ENCODE peak calls at places on chromosomes 5 and 9, in seven cellular contexts. One of them, this sample, is unnamed.

GRCh38 chr5:180054226-180054625 is 17.3 kb downstream of the RNF130 start:
- DNase-seq in dorsolateral prefrontal cortex: no peak
- DNase-seq in activated CD8-positive, alpha-beta T cell treated with anti-CD3 and anti-CD28 coated beads for 36 hours: no peak
- DNase-seq in AG04450: no peak
- DNase-seq in SK-N-SH: no peak
- DNase-seq in fibroblast of mammary gland: no peak
- DNase-seq in lower leg skin: no peak
- DNase-seq in this sample: no peak

GRCh38 chr5:131198625-131199024 is 27.9 kb downstream of the LYRM7 start:
- DNase-seq in dorsolateral prefrontal cortex: no peak
- DNase-seq in activated CD8-positive, alpha-beta T cell treated with anti-CD3 and anti-CD28 coated beads for 36 hours: no peak
- DNase-seq in AG04450: no peak
- DNase-seq in SK-N-SH: no peak
- DNase-seq in fibroblast of mammary gland: peak; percentile 78
- DNase-seq in lower leg skin: no peak
- DNase-seq in this sample: no peak

GRCh38 chr5:135944564-135944963 is 10.2 kb downstream of the LECT2 start:
- DNase-seq in dorsolateral prefrontal cortex: no peak
- DNase-seq in activated CD8-positive, alpha-beta T cell treated with anti-CD3 and anti-CD28 coated beads for 36 hours: no peak
- DNase-seq in AG04450: no peak
- DNase-seq in SK-N-SH: no peak
- DNase-seq in fibroblast of mammary gland: no peak
- DNase-seq in lower leg skin: no peak
- DNase-seq in this sample: no peak

GRCh38 chr5:82018462-82018861 is 46.6 kb downstream of the ATG10 start:
- DNase-seq in dorsolateral prefrontal cortex: no peak
- DNase-seq in activated CD8-positive, alpha-beta T cell treated with anti-CD3 and anti-CD28 coated beads for 36 hours: no peak
- DNase-seq in AG04450: no peak
- DNase-seq in SK-N-SH: no peak
- DNase-seq in fibroblast of mammary gland: no peak
- DNase-seq in lower leg skin: no peak
- DNase-seq in this sample: no peak

GRCh38 chr5:149011084-149011483 is 51.8 kb downstream of the SH3TC2 start:
- DNase-seq in dorsolateral prefrontal cortex: no peak
- DNase-seq in activated CD8-positive, alpha-beta T cell treated with anti-CD3 and anti-CD28 coated beads for 36 hours: no peak
- DNase-seq in AG04450: no peak
- DNase-seq in SK-N-SH: no peak
- DNase-seq in fibroblast of mammary gland: no peak
- DNase-seq in lower leg skin: no peak
- DNase-seq in this sample: no peak

GRCh38 chr9:8616419-8616818 is 816.8 kb upstream of the DMAC1 start:
- DNase-seq in dorsolateral prefrontal cortex: no peak
- DNase-seq in activated CD8-positive, alpha-beta T cell treated with anti-CD3 and anti-CD28 coated beads for 36 hours: no peak
- DNase-seq in AG04450: no peak
- DNase-seq in SK-N-SH: no peak
- DNase-seq in fibroblast of mammary gland: no peak
- DNase-seq in lower leg skin: no peak
- DNase-seq in this sample: no peak

GRCh38 chr9:93904649-93905472 is 50.3 kb downstream of the BARX1 start:
- DNase-seq in dorsolateral prefrontal cortex: no peak
- DNase-seq in activated CD8-positive, alpha-beta T cell treated with anti-CD3 and anti-CD28 coated beads for 36 hours: no peak
- DNase-seq in AG04450: no peak
- DNase-seq in SK-N-SH: no peak
- DNase-seq in fibroblast of mammary gland: no peak
- DNase-seq in lower leg skin: no peak
- DNase-seq in this sample: no peak

GRCh38 chr9:114416290-114416689 is 28.5 kb upstream of the AKNA start:
- DNase-seq in dorsolateral prefrontal cortex: no peak
- DNase-seq in activated CD8-positive, alpha-beta T cell treated with anti-CD3 and anti-CD28 coated beads for 36 hours: no peak
- DNase-seq in AG04450: no peak
- DNase-seq in SK-N-SH: no peak
- DNase-seq in fibroblast of mammary gland: no peak
- DNase-seq in lower leg skin: no peak
- DNase-seq in this sample: no peak

GRCh38 chr9:95821999-95822398 is 53.5 kb upstream of the ERCC6L2 start:
- DNase-seq in dorsolateral prefrontal cortex: no peak
- DNase-seq in activated CD8-positive, alpha-beta T cell treated with anti-CD3 and anti-CD28 coated beads for 36 hours: no peak
- DNase-seq in AG04450: no peak
- DNase-seq in SK-N-SH: no peak
- DNase-seq in fibroblast of mammary gland: no peak
- DNase-seq in lower leg skin: no peak
- DNase-seq in this sample: no peak

GRCh38 chr9:37364751-37365360 is 57.6 kb upstream of the GRHPR start:
- DNase-seq in dorsolateral prefrontal cortex: no peak
- DNase-seq in activated CD8-positive, alpha-beta T cell treated with anti-CD3 and anti-CD28 coated beads for 36 hours: peak; percentile 36
- DNase-seq in AG04450: no peak
- DNase-seq in SK-N-SH: no peak
- DNase-seq in fibroblast of mammary gland: peak; percentile 7
- DNase-seq in lower leg skin: no peak
- DNase-seq in this sample: no peak

GRCh38 chr9:17219261-17219660 is 84.4 kb downstream of the CNTLN start:
- DNase-seq in dorsolateral prefrontal cortex: no peak
- DNase-seq in activated CD8-positive, alpha-beta T cell treated with anti-CD3 and anti-CD28 coated beads for 36 hours: no peak
- DNase-seq in AG04450: no peak
- DNase-seq in SK-N-SH: no peak
- DNase-seq in fibroblast of mammary gland: peak; percentile 16
- DNase-seq in lower leg skin: no peak
- DNase-seq in this sample: no peak

GRCh38 chr9:35749515-35750255 is 598 bp downstream of the RGP1 start:
- DNase-seq in dorsolateral prefrontal cortex: no peak
- DNase-seq in activated CD8-positive, alpha-beta T cell treated with anti-CD3 and anti-CD28 coated beads for 36 hours: peak; percentile 64
- DNase-seq in AG04450: no peak
- DNase-seq in SK-N-SH: no peak
- DNase-seq in fibroblast of mammary gland: no peak
- DNase-seq in lower leg skin: no peak
- DNase-seq in this sample: peak; percentile 50

GRCh38 chr9:87256973-87257372 is 240.7 kb upstream of the DAPK1 start:
- DNase-seq in dorsolateral prefrontal cortex: no peak
- DNase-seq in activated CD8-positive, alpha-beta T cell treated with anti-CD3 and anti-CD28 coated beads for 36 hours: no peak
- DNase-seq in AG04450: no peak
- DNase-seq in SK-N-SH: no peak
- DNase-seq in fibroblast of mammary gland: peak; percentile 64
- DNase-seq in lower leg skin: no peak
- DNase-seq in this sample: no peak

GRCh38 chr9:33151007-33151557 is 16.1 kb downstream of the B4GALT1 start:
- DNase-seq in dorsolateral prefrontal cortex: no peak
- DNase-seq in activated CD8-positive, alpha-beta T cell treated with anti-CD3 and anti-CD28 coated beads for 36 hours: no peak
- DNase-seq in AG04450: peak; percentile 90
- DNase-seq in SK-N-SH: no peak
- DNase-seq in fibroblast of mammary gland: peak; percentile 97
- DNase-seq in lower leg skin: no peak
- DNase-seq in this sample: peak; percentile 56

GRCh38 chr5:14447958-14448881 is 133.4 kb upstream of the OTULINL start:
- DNase-seq in dorsolateral prefrontal cortex: no peak
- DNase-seq in activated CD8-positive, alpha-beta T cell treated with anti-CD3 and anti-CD28 coated beads for 36 hours: no peak
- DNase-seq in AG04450: no peak
- DNase-seq in SK-N-SH: peak; percentile 65
- DNase-seq in fibroblast of mammary gland: peak; percentile 75
- DNase-seq in lower leg skin: no peak
- DNase-seq in this sample: no peak

GRCh38 chr5:131521252-131521651 is 113.8 kb downstream of the RAPGEF6 start:
- DNase-seq in dorsolateral prefrontal cortex: no peak
- DNase-seq in activated CD8-positive, alpha-beta T cell treated with anti-CD3 and anti-CD28 coated beads for 36 hours: no peak
- DNase-seq in AG04450: no peak
- DNase-seq in SK-N-SH: no peak
- DNase-seq in fibroblast of mammary gland: peak; percentile 53
- DNase-seq in lower leg skin: no peak
- DNase-seq in this sample: no peak

GRCh38 chr9:86353591-86354047 is 591 bp downstream of the TUT7 start:
- DNase-seq in dorsolateral prefrontal cortex: no peak
- DNase-seq in activated CD8-positive, alpha-beta T cell treated with anti-CD3 and anti-CD28 coated beads for 36 hours: peak; percentile 47
- DNase-seq in AG04450: no peak
- DNase-seq in SK-N-SH: no peak
- DNase-seq in fibroblast of mammary gland: peak; percentile 27
- DNase-seq in lower leg skin: no peak
- DNase-seq in this sample: no peak

GRCh38 chr9:125810161-125810560 is 63.0 kb downstream of the PBX3 start:
- DNase-seq in dorsolateral prefrontal cortex: no peak
- DNase-seq in activated CD8-positive, alpha-beta T cell treated with anti-CD3 and anti-CD28 coated beads for 36 hours: no peak
- DNase-seq in AG04450: no peak
- DNase-seq in SK-N-SH: no peak
- DNase-seq in fibroblast of mammary gland: peak; percentile 52
- DNase-seq in lower leg skin: no peak
- DNase-seq in this sample: no peak

GRCh38 chr5:90224342-90224741 is 185.2 kb downstream of the CETN3 start:
- DNase-seq in dorsolateral prefrontal cortex: no peak
- DNase-seq in activated CD8-positive, alpha-beta T cell treated with anti-CD3 and anti-CD28 coated beads for 36 hours: no peak
- DNase-seq in AG04450: no peak
- DNase-seq in SK-N-SH: no peak
- DNase-seq in fibroblast of mammary gland: no peak
- DNase-seq in lower leg skin: no peak
- DNase-seq in this sample: no peak

GRCh38 chr5:135220394-135221186 is 178.4 kb downstream of the MACROH2A1 start:
- DNase-seq in dorsolateral prefrontal cortex: peak; percentile 1
- DNase-seq in activated CD8-positive, alpha-beta T cell treated with anti-CD3 and anti-CD28 coated beads for 36 hours: no peak
- DNase-seq in AG04450: no peak
- DNase-seq in SK-N-SH: no peak
- DNase-seq in fibroblast of mammary gland: no peak
- DNase-seq in lower leg skin: peak; percentile 11
- DNase-seq in this sample: no peak

GRCh38 chr5:82694886-82695285 is 382.3 kb downstream of the TMEM167A start:
- DNase-seq in dorsolateral prefrontal cortex: no peak
- DNase-seq in activated CD8-positive, alpha-beta T cell treated with anti-CD3 and anti-CD28 coated beads for 36 hours: no peak
- DNase-seq in AG04450: no peak
- DNase-seq in SK-N-SH: no peak
- DNase-seq in fibroblast of mammary gland: no peak
- DNase-seq in lower leg skin: no peak
- DNase-seq in this sample: no peak

GRCh38 chr9:88236531-88237453 is 98.5 kb upstream of the SPATA31C2 start:
- DNase-seq in dorsolateral prefrontal cortex: peak; percentile 52
- DNase-seq in activated CD8-positive, alpha-beta T cell treated with anti-CD3 and anti-CD28 coated beads for 36 hours: no peak
- DNase-seq in AG04450: no peak
- DNase-seq in SK-N-SH: no peak
- DNase-seq in fibroblast of mammary gland: peak; percentile 22
- DNase-seq in lower leg skin: no peak
- DNase-seq in this sample: no peak

GRCh38 chr5:151770383-151771258 is 1.1 kb upstream of the G3BP1 start:
- DNase-seq in dorsolateral prefrontal cortex: peak; percentile 78
- DNase-seq in activated CD8-positive, alpha-beta T cell treated with anti-CD3 and anti-CD28 coated beads for 36 hours: peak; percentile 77
- DNase-seq in AG04450: no peak
- DNase-seq in SK-N-SH: peak; percentile 67
- DNase-seq in fibroblast of mammary gland: peak; percentile 80
- DNase-seq in lower leg skin: peak; percentile 74
- DNase-seq in this sample: peak; percentile 76

GRCh38 chr9:89410709-89411111 is 87.2 kb downstream of the SEMA4D start:
- DNase-seq in dorsolateral prefrontal cortex: no peak
- DNase-seq in activated CD8-positive, alpha-beta T cell treated with anti-CD3 and anti-CD28 coated beads for 36 hours: peak; percentile 85
- DNase-seq in AG04450: no peak
- DNase-seq in SK-N-SH: no peak
- DNase-seq in fibroblast of mammary gland: peak; percentile 10
- DNase-seq in lower leg skin: no peak
- DNase-seq in this sample: no peak
- TF ChIP-seq CTCF in dorsolateral prefrontal cortex: no peak
- TF ChIP-seq CTCF in activated CD8-positive, alpha-beta T cell treated with anti-CD3 and anti-CD28 coated beads for 36 hours: peak; percentile 20
- TF ChIP-seq CTCF in AG04450: no peak
- TF ChIP-seq CTCF in SK-N-SH: no peak
- TF ChIP-seq CTCF in fibroblast of mammary gland: no peak
- TF ChIP-seq CTCF in lower leg skin: no peak
- TF ChIP-seq CTCF in this sample: no peak

GRCh38 chr9:128192601-128193371 is 1.4 kb upstream of the CIZ1 start:
- DNase-seq in dorsolateral prefrontal cortex: peak; percentile 82
- DNase-seq in activated CD8-positive, alpha-beta T cell treated with anti-CD3 and anti-CD28 coated beads for 36 hours: peak; percentile 75
- DNase-seq in AG04450: no peak
- DNase-seq in SK-N-SH: peak; percentile 90
- DNase-seq in fibroblast of mammary gland: peak; percentile 90
- DNase-seq in lower leg skin: peak; percentile 88
- DNase-seq in this sample: peak; percentile 92
- TF ChIP-seq CTCF in dorsolateral prefrontal cortex: peak; percentile 76
- TF ChIP-seq CTCF in activated CD8-positive, alpha-beta T cell treated with anti-CD3 and anti-CD28 coated beads for 36 hours: peak; percentile 61
- TF ChIP-seq CTCF in AG04450: no peak
- TF ChIP-seq CTCF in SK-N-SH: peak; percentile 55
- TF ChIP-seq CTCF in fibroblast of mammary gland: no peak
- TF ChIP-seq CTCF in lower leg skin: no peak
- TF ChIP-seq CTCF in this sample: no peak

DNA sequence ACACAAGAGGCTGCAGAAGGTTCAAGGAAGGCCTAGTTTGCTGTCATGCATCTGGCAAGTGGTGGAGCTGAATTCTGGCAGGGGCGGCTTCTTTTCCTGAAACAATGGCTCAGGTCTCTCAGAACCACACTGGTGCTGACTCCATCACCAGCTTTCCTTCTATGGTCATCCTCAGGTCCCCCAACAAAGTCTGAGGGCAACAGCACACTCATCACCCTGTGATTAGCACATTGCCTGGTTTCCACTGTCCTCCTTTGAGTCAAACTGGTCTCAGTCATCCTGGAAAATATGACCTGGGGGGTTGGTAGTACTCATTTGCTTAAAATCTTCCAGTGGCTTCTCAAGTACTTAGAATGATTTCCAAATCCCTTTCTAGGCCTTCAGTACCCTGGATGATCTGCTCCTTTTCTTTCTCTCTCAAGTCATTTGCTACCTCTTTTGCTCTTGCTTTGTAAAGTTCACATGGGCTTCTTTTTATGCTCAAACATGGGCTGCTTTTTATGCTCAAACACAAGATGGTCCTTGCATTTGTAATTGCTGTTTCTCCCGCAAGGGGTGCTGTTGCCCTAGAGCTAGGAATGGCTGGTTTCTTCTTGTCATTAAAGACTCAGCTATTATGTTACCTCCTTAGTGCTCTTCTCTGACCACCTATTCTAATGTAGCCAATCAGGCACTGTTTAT is 144.9 kb downstream of the ALDH1A1 start:
- DNase-seq in dorsolateral prefrontal cortex: no peak
- DNase-seq in activated CD8-positive, alpha-beta T cell treated with anti-CD3 and anti-CD28 coated beads for 36 hours: no peak
- DNase-seq in AG04450: no peak
- DNase-seq in SK-N-SH: peak; percentile 15
- DNase-seq in fibroblast of mammary gland: no peak
- DNase-seq in lower leg skin: no peak
- DNase-seq in this sample: no peak
- TF ChIP-seq CTCF in dorsolateral prefrontal cortex: no peak
- TF ChIP-seq CTCF in activated CD8-positive, alpha-beta T cell treated with anti-CD3 and anti-CD28 coated beads for 36 hours: no peak
- TF ChIP-seq CTCF in AG04450: peak; percentile 52
- TF ChIP-seq CTCF in SK-N-SH: peak; percentile 63
- TF ChIP-seq CTCF in fibroblast of mammary gland: peak; percentile 30
- TF ChIP-seq CTCF in lower leg skin: no peak
- TF ChIP-seq CTCF in this sample: no peak

DNA sequence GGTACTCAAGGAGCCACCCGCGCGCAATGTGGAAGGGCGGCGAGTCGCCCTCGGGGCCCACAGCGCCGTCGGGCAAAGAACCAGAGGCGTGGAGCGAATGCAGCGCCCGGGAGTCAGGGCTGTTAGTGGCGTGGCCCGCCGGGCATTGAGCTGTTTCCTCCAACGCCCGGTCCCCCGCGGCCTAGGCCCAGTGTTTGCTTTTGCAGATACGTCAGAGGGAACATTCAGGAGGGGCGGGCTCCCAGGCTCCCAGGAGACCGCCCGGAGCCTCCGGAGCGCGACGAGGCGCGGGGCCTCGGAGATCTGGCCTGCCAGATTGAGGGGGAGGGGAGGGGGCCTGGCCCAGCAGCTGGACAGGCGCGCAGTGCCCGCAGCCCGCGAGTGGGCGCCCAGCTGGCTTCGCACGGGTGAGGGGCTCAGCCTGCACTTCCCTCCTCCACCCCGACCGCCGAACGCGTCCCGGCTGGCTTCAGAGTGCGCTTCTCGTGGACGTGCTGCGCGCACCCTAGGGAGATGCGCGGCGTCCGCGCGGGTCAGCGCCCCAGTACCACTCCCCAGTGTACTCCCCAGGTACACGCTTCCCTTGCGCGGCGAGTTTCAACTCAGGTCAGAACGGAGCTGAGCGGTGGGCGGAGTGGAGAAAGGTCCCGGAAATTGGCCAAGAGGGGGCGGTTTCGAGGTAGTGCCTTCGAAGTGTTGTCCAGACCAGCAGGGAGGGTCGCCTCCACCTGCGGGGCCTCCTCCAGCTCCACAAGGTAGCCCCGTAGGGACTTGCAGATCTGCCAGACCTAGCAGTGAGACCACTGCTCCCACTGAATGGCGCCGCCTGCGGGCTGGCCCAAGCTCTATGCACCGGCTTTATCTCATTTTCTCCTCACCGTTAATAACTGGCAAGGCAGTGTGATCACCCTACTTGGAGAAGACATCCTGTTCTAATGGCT is 130.4 kb downstream of the TMEM174 start:
- DNase-seq in dorsolateral prefrontal cortex: no peak
- DNase-seq in activated CD8-positive, alpha-beta T cell treated with anti-CD3 and anti-CD28 coated beads for 36 hours: no peak
- DNase-seq in AG04450: no peak
- DNase-seq in SK-N-SH: peak; percentile 49
- DNase-seq in fibroblast of mammary gland: no peak
- DNase-seq in lower leg skin: no peak
- DNase-seq in this sample: no peak
- TF ChIP-seq CTCF in dorsolateral prefrontal cortex: no peak
- TF ChIP-seq CTCF in activated CD8-positive, alpha-beta T cell treated with anti-CD3 and anti-CD28 coated beads for 36 hours: no peak
- TF ChIP-seq CTCF in AG04450: no peak
- TF ChIP-seq CTCF in SK-N-SH: peak; percentile 18
- TF ChIP-seq CTCF in fibroblast of mammary gland: no peak
- TF ChIP-seq CTCF in lower leg skin: no peak
- TF ChIP-seq CTCF in this sample: no peak